ENCODE peak calls at places on chromosomes 3 and 15, in four cellular contexts. O, N, T and Y are unnamed samples. For H3K27me3, the result is how much of the 10 kb centered on the place peaks cover.

GRCh38 chr15:52082197-52083036 is 30.2 kb downstream of the BCL2L10 start:
- DNase-seq in O (no peak), N (no peak), T (no peak), Y (no peak)

GRCh38 chr3:65963787-65964707 is 74.7 kb downstream of the MAGI1 start:
- DNase-seq in T (peak), N (peak), O (peak), Y (peak)

GRCh38 chr3:109275702-109276293 is 40.5 kb downstream of the DPPA2 start:
- DNase-seq in T (peak), N (peak), O (no peak), Y (no peak)

GRCh38 chr3:14546041-14546440 is 5.9 kb upstream of the GRIP2 start:
- DNase-seq in T (no peak), O (no peak), N (no peak), Y (no peak)

GRCh38 chr15:69324031-69324430 is 25.3 kb downstream of the PAQR5 start:
- DNase-seq in T (no peak), O (no peak), N (no peak), Y (no peak)

GRCh38 chr3:159174715-159175390 is 373.0 kb downstream of the MFSD1 start:
- DNase-seq in T (peak), O (peak), N (peak), Y (no peak)

GRCh38 chr3:36166477-36166876 is 213.8 kb upstream of the STAC start:
- DNase-seq in T (peak), N (peak), O (peak), Y (peak)

GRCh38 chr15:51907136-51907862 is 64.3 kb downstream of the LEO1 start:
- DNase-seq in N (peak), T (peak), O (peak), Y (peak)

GRCh38 chr15:82963356-82964341 is 11.1 kb upstream of the HOMER2 start:
- DNase-seq in N (no peak), O (no peak), T (peak), Y (no peak)

GRCh38 chr15:81930582-81931369 is 115.0 kb downstream of the MEX3B start:
- DNase-seq in O (no peak), T (no peak), N (no peak), Y (no peak)

GRCh38 chr15:92012368-92012629 is 158.8 kb downstream of the SLCO3A1 start:
- DNase-seq in N (no peak), T (peak), O (peak), Y (no peak)

GRCh38 chr3:25982756-25983155 is 192.9 kb downstream of the OXSM start:
- DNase-seq in T (no peak), O (no peak), N (no peak), Y (no peak)

GRCh38 chr15:78943692-78944091 is 1.2 kb downstream of the CTSH start:
- DNase-seq in N (no peak), O (peak), T (no peak), Y (no peak)

GRCh38 chr15:78942741-78943140 is 2.1 kb downstream of the CTSH start:
- DNase-seq in N (no peak), O (no peak), T (no peak), Y (no peak)

GRCh38 chr15:78944669-78945407 is at the start of gene CTSH:
- DNase-seq in T (peak), O (peak), N (peak), Y (no peak)

GRCh38 chr15:78946493-78946892 is 1.6 kb upstream of the CTSH start:
- DNase-seq in N (no peak), O (no peak), T (no peak), Y (no peak)

GRCh38 chr15:78944202-78944625 is 632 bp downstream of the CTSH start:
- DNase-seq in O (no peak), T (no peak), N (no peak), Y (no peak)
- H3K4me3 ChIP-seq in O (peak), T (peak), N (peak), Y (peak)

DNA sequence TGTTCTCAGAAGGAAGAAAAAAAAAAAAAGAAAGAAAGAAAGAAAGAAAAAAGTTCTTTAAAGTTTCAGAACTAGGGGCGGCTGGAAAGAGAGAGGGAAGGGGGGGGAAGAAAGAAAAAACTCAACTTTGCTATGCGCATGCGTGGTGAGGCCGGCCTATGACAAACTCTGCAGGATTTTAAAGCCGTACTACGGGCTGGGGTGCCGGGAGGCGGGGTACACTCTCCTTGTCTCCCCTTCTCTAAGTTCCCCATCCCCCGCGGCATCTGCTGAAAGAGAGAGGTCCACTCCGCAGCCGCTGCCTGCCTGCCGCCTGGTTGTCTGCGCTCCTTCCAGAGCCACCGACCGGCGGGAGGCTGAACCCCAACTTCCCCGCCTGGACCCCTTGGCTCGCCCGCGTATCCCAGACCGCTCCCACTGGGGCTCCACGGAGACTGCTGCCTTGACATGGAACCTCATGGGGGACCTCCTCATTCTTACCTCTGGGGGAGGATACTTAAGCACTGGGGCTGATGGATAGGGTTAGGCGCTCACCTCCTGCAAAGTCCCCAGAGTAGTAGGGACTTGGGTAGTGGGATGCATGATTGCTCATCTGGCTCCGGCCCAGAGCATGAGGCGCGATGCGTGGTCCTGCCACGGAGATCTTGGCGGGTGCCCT is 1.4 kb upstream of the WNT5A start:
- DNase-seq in O (no peak), N (peak), T (peak), Y (no peak)
- TF ChIP-seq CTCF in O (no peak), N (no peak), T (no peak), Y (peak)

GRCh38 chr3:147394168-147394941 is 12.0 kb downstream of the ZIC4 start:
- DNase-seq in O (no peak), N (no peak), T (no peak), Y (no peak)
- H3K27me3 ChIP-seq in O (under half), N (under half), T (half or more), Y (under half)

GRCh38 chr3:181723064-181723463 is 11.3 kb downstream of the SOX2 start:
- DNase-seq in T (no peak), N (no peak), O (peak), Y (no peak)

GRCh38 chr3:181722156-181722555 is 10.4 kb downstream of the SOX2 start:
- DNase-seq in O (no peak), N (no peak), T (no peak), Y (no peak)

GRCh38 chr3:181725033-181725775 is 13.5 kb downstream of the SOX2 start:
- DNase-seq in O (peak), T (no peak), N (no peak), Y (no peak)

GRCh38 chr3:181724432-181724740 is 12.7 kb downstream of the SOX2 start:
- DNase-seq in T (no peak), O (peak), N (no peak), Y (no peak)

GRCh38 chr3:181723568-181724431 is 12.1 kb downstream of the SOX2 start:
- DNase-seq in N (no peak), O (peak), T (no peak), Y (no peak)
- H3K4me3 ChIP-seq in N (no peak), O (no peak), T (no peak), Y (no peak)